ENCODE peak calls at places on chromosome 18, in five cellular contexts. J is fibroblast of mammary gland, O is foreskin fibroblast, V is activated B cell treated with CpG ODN at 0.5 μM for 24 hours, W is GM20000. D is an unnamed sample.

GRCh38 chr18:62844850-62845643 is 129.7 kb downstream of the PHLPP1 start:
- DNase-seq in J (no peak), O (no peak), V (no peak), W (peak), D (no peak)

GRCh38 chr18:34261865-34262780 is 37.4 kb upstream of the NOL4 start:
- DNase-seq in J (no peak), O (no peak), V (no peak), W (peak), D (no peak)

GRCh38 chr18:12928149-12928548 is 19.7 kb upstream of the SEH1L start:
- DNase-seq in J (peak), O (peak), V (no peak), W (no peak), D (no peak)

GRCh38 chr18:25329783-25330182 is 22.2 kb downstream of the ZNF521 start:
- DNase-seq in J (no peak), O (no peak), V (no peak), W (no peak), D (no peak)

GRCh38 chr18:24672165-24672950 is 211.9 kb downstream of the HRH4 start:
- DNase-seq in J (no peak), O (no peak), V (no peak), W (no peak), D (no peak)

GRCh38 chr18:3454365-3455089 is 4.6 kb downstream of the TGIF1 start:
- DNase-seq in J (peak), O (peak), V (no peak), W (peak), D (no peak)

GRCh38 chr18:62164296-62164695 is 22.6 kb downstream of the PIGN start:
- DNase-seq in J (no peak), O (no peak), V (no peak), W (no peak), D (no peak)

GRCh38 chr18:56327171-56327885 is 311.1 kb downstream of the TXNL1 start:
- DNase-seq in J (peak), O (peak), V (no peak), W (no peak), D (no peak)

GRCh38 chr18:78939105-78939504 is 40.5 kb upstream of the SALL3 start:
- DNase-seq in J (no peak), O (no peak), V (no peak), W (no peak), D (no peak)

GRCh38 chr18:77054606-77055428 is 77.8 kb downstream of the MBP start:
- DNase-seq in J (peak), O (peak), V (peak), W (peak), D (peak)

GRCh38 chr18:78696698-78697435 is 282.8 kb upstream of the SALL3 start:
- DNase-seq in J (no peak), O (no peak), V (no peak), W (no peak), D (no peak)

GRCh38 chr18:74294526-74294925 is 2.8 kb upstream of the CYB5A start:
- DNase-seq in J (peak), O (no peak), V (no peak), W (no peak), D (no peak)

GRCh38 chr18:29225351-29225750 is 1048.4 kb upstream of the CDH2 start:
- DNase-seq in J (peak), O (no peak), V (no peak), W (no peak), D (no peak)

GRCh38 chr18:63979409-63979908 is 9.6 kb downstream of the SERPINB8 start:
- DNase-seq in J (peak), O (peak), V (no peak), W (peak), D (peak)

GRCh38 chr18:51275712-51276473 is 78.4 kb upstream of the MEX3C start:
- DNase-seq in J (peak), O (no peak), V (no peak), W (no peak), D (no peak)

GRCh38 chr18:36756262-36756661 is 72.5 kb downstream of the TPGS2 start:
- DNase-seq in J (peak), O (peak), V (no peak), W (no peak), D (no peak)

GRCh38 chr18:51164327-51165290 is 32.9 kb downstream of the MEX3C start:
- DNase-seq in J (no peak), O (no peak), V (no peak), W (no peak), D (no peak)

GRCh38 chr18:79799619-79800352 is 2.0 kb downstream of the KCNG2 start:
- DNase-seq in J (no peak), O (no peak), V (no peak), W (no peak), D (no peak)

GRCh38 chr18:53850918-53851317 is 373.6 kb downstream of the MBD2 start:
- DNase-seq in J (no peak), O (no peak), V (no peak), W (no peak), D (no peak)

GRCh38 chr18:53838796-53839195 is 385.7 kb downstream of the MBD2 start:
- DNase-seq in J (no peak), O (no peak), V (no peak), W (no peak), D (no peak)

GRCh38 chr18:69948919-69949537 is 1.4 kb upstream of the CD226 start:
- DNase-seq in J (peak), O (peak), V (no peak), W (peak), D (no peak)

GRCh38 chr18:76425299-76426101 is 69.5 kb downstream of the ZNF516 start:
- DNase-seq in J (peak), O (peak), V (no peak), W (no peak), D (no peak)

GRCh38 chr18:49846718-49847470 is 33.6 kb upstream of the ACAA2 start:
- DNase-seq in J (no peak), O (no peak), V (no peak), W (no peak), D (no peak)

GRCh38 chr18:3008546-3008945 is 4.4 kb downstream of the LPIN2 start:
- DNase-seq in J (peak), O (peak), V (no peak), W (no peak), D (no peak)

GRCh38 chr18:24992491-24992890 is 359.5 kb downstream of the ZNF521 start:
- DNase-seq in J (peak), O (peak), V (no peak), W (no peak), D (no peak)

GRCh38 chr18:67731853-67732252 is 215.3 kb upstream of the DSEL start:
- DNase-seq in J (peak), O (peak), V (no peak), W (no peak), D (no peak)

GRCh38 chr18:69845588-69846506 is 101.8 kb downstream of the CD226 start:
- DNase-seq in J (no peak), O (no peak), V (no peak), W (no peak), D (no peak)

GRCh38 chr18:24878289-24878688 is 417.9 kb downstream of the HRH4 start:
- DNase-seq in J (peak), O (peak), V (no peak), W (peak), D (no peak)

DNA sequence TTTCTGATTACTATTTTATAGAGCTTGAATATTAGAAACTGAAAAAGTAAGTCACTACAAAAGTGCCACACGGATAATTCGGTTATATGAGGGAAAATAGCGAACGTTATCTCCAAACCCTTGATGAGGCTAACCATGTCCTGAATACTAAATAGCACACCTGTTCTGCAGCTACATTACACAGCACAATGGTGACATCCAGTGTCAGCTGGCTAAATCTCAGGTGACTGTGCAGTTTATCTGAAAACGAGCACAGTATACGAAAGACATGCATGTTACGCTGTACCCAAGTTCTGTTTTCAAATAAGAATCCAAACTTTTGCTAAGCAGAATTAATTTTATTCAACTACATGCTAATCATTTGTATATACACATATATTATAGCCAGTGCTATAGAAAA is 9.0 kb downstream of the CCDC68 start:
- DNase-seq in J (no peak), O (no peak), V (no peak), W (no peak), D (no peak)
- TF ChIP-seq CTCF in J (no peak), O (no peak), V (no peak), W (no peak), D (peak)

GRCh38 chr18:68733693-68734092 is 18.8 kb upstream of the TMX3 start:
- DNase-seq in J (peak), O (peak), V (no peak), W (no peak), D (no peak)
- TF ChIP-seq CTCF in J (no peak), O (no peak), V (no peak), W (no peak), D (no peak)

GRCh38 chr18:57436965-57437333 is 1.8 kb downstream of the ONECUT2 start:
- DNase-seq in J (no peak), O (no peak), V (no peak), W (no peak), D (no peak)
- TF ChIP-seq CTCF in J (no peak), O (no peak), V (no peak), W (no peak), D (no peak)

GRCh38 chr18:58129019-58129374 is 85.0 kb downstream of the NEDD4L start:
- DNase-seq in J (no peak), O (no peak), V (no peak), W (no peak), D (no peak)

GRCh38 chr18:58128286-58129018 is 84.4 kb downstream of the NEDD4L start:
- DNase-seq in J (no peak), O (no peak), V (no peak), W (no peak), D (no peak)

GRCh38 chr18:58125756-58126155 is 81.7 kb downstream of the NEDD4L start:
- DNase-seq in J (no peak), O (no peak), V (no peak), W (no peak), D (no peak)

GRCh38 chr18:58124475-58124874 is 80.4 kb downstream of the NEDD4L start:
- DNase-seq in J (no peak), O (no peak), V (no peak), W (no peak), D (no peak)

DNA sequence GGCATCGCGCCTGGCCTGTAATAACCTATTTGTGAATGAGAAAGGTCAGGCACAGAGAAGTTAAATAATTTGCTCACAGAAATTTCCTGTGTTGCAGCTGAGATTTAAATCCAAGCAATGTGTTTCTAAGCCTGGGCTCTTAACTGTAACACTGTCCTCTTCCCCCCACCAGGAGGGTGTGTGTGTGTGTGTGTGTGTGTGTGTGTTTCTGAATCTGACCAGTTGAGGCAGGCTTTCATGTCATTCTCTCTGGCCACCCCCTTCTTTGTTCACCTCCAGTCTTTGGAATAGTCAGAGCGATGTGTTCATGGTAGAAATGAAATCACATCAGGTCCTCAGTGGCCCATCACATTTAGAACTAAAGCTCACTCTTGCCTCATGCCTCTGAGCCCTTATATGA is 81.2 kb downstream of the NEDD4L start:
- DNase-seq in J (peak), O (peak), V (no peak), W (no peak), D (no peak)
- TF ChIP-seq CTCF in J (no peak), O (no peak), V (no peak), W (no peak), D (no peak)

GRCh38 chr18:5626130-5626880 is 82.5 kb upstream of the EPB41L3 start:
- DNase-seq in J (no peak), O (no peak), V (no peak), W (no peak), D (no peak)
- TF ChIP-seq CTCF in J (no peak), O (no peak), V (no peak), W (no peak), D (no peak)

DNA sequence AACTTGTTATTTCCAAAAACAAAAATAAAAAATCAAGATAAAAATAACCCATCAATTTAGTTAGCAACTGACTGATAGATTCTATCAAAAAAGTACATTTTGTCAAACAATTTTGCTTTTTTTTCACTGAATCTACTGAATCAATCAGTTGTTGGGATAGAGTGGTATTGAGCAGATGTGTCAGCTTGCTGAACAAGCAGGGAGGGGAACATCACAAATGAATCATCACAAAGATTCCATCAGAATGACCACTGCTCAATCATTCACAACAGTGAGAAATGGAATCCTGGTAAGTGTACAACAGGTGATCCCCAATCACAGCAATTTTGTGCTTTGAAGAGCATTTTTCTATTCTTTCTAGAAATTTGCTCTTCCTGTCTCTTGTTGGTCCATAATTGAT is 12.3 kb upstream of the SLC14A2 start:
- DNase-seq in J (peak), O (peak), V (no peak), W (no peak), D (no peak)
- TF ChIP-seq CTCF in J (no peak), O (no peak), V (no peak), W (no peak), D (no peak)

DNA sequence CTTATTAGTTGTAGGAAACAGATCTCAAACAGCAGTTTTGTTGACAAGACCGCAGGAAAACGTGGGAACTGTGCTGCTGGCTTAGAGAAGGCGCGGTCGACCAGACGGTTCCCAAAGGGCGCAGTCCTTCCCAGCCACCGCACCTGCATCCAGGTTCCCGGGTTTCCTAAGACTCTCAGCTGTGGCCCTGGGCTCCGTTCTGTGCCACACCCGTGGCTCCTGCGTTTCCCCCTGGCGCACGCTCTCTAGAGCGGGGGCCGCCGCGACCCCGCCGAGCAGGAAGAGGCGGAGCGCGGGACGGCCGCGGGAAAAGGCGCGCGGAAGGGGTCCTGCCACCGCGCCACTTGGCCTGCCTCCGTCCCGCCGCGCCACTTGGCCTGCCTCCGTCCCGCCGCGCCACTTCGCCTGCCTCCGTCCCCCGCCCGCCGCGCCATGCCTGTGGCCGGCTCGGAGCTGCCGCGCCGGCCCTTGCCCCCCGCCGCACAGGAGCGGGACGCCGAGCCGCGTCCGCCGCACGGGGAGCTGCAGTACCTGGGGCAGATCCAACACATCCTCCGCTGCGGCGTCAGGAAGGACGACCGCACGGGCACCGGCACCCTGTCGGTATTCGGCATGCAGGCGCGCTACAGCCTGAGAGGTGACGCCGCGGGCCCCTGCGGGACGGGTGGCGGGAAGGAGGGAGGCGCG is at the start of gene TYMS:
- DNase-seq in J (peak), O (peak), V (peak), W (peak), D (peak)
- TF ChIP-seq CTCF in J (no peak), O (no peak), V (no peak), W (no peak), D (peak)

GRCh38 chr18:8455661-8456614 is 153.3 kb upstream of the RAB12 start:
- DNase-seq in J (no peak), O (no peak), V (no peak), W (no peak), D (no peak)

GRCh38 chr18:8458546-8459215 is 150.6 kb upstream of the RAB12 start:
- DNase-seq in J (no peak), O (no peak), V (no peak), W (no peak), D (no peak)

GRCh38 chr18:8460748-8461147 is 148.5 kb upstream of the RAB12 start:
- DNase-seq in J (no peak), O (no peak), V (no peak), W (no peak), D (no peak)

GRCh38 chr18:8462651-8463185 is 146.5 kb upstream of the RAB12 start:
- DNase-seq in J (no peak), O (no peak), V (no peak), W (no peak), D (no peak)

GRCh38 chr18:8461544-8461943 is 147.7 kb upstream of the RAB12 start:
- DNase-seq in J (no peak), O (no peak), V (no peak), W (no peak), D (no peak)
- TF ChIP-seq CTCF in J (no peak), O (no peak), V (no peak), W (no peak), D (no peak)

GRCh38 chr18:59778434-59778833 is 81.2 kb upstream of the CCBE1 start:
- DNase-seq in J (no peak), O (no peak), V (no peak), W (no peak), D (no peak)

GRCh38 chr18:59779979-59780378 is 82.8 kb upstream of the CCBE1 start:
- DNase-seq in J (peak), O (peak), V (no peak), W (no peak), D (no peak)

GRCh38 chr18:59787998-59788875 is 91.0 kb upstream of the CCBE1 start:
- DNase-seq in J (peak), O (peak), V (no peak), W (no peak), D (no peak)

GRCh38 chr18:59784694-59785093 is 87.5 kb upstream of the CCBE1 start:
- DNase-seq in J (no peak), O (no peak), V (no peak), W (no peak), D (no peak)

GRCh38 chr18:59783138-59783537 is 85.9 kb upstream of the CCBE1 start:
- DNase-seq in J (peak), O (peak), V (no peak), W (peak), D (no peak)
- TF ChIP-seq CTCF in J (peak), O (peak), V (no peak), W (peak), D (peak)

GRCh38 chr18:22701326-22701725 is 231.8 kb upstream of the RBBP8 start:
- DNase-seq in J (no peak), O (no peak), V (no peak), W (no peak), D (no peak)

GRCh38 chr18:22704627-22704918 is 228.6 kb upstream of the RBBP8 start:
- DNase-seq in J (no peak), O (no peak), V (no peak), W (no peak), D (no peak)

GRCh38 chr18:22705328-22705727 is 227.8 kb upstream of the RBBP8 start:
- DNase-seq in J (peak), O (peak), V (no peak), W (no peak), D (no peak)

GRCh38 chr18:22701795-22702194 is 231.3 kb upstream of the RBBP8 start:
- DNase-seq in J (no peak), O (no peak), V (no peak), W (no peak), D (no peak)

DNA sequence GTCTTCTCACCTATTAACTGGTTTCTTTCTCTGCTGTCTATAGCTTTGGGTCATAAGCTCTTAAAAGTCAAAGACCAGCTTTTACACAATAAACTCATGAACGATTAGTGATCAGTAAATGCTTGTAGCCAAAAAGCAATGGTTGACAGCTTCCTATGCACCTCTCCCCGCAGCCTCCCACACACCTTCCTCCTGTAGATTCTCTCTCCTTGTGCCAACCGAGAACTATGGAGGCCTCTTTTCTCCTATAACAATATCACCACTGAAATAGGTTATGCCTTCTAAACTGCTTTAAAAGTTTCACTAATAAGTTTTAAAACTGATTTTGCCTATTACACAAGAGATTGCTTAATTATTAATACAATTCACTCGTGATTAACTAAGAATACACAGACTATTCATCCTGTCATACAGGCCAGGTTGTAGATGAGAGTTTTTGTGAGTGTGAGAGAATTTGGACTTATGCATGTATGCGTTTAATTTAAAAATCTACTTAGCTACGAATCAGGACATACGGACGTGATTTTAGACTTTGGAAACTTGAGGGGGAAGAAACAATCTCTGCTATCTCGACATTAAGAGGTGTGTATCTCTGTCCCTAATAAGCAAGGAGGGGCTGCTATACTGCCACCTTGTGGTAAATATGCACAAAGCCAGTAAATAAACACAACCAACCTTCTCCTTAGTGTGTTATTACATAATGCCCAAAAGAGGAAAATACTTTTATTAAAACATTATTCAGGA is 229.1 kb upstream of the RBBP8 start:
- DNase-seq in J (peak), O (peak), V (no peak), W (peak), D (no peak)
- TF ChIP-seq CTCF in J (peak), O (peak), V (no peak), W (peak), D (peak)

D was measured in progenitor cell of endocrine pancreas.